ENCODE peak calls at places on chromosomes 3 and 15, in six cellular contexts. M is lower lobe of right lung, U is RWPE1, B is A549, D is GM13977, A is GM10248. V is an unnamed sample.

GRCh38 chr3:116770815-116771450 is 61.4 kb downstream of the TUSC7 start:
- DNase-seq in M (no peak), U (peak; percentile 50), B (peak; percentile 80), D (peak; percentile 49), A (peak; percentile 44), V (no peak)

GRCh38 chr3:149016669-149017541 is 25.6 kb downstream of the GYG1 start:
- DNase-seq in M (no peak), U (peak; percentile 41), B (no peak), D (no peak), A (no peak), V (no peak)

GRCh38 chr15:43111354-43111753 is 5.5 kb upstream of the UBR1 start:
- DNase-seq in M (no peak), U (no peak), B (no peak), D (no peak), A (no peak), V (no peak)

GRCh38 chr3:117628896-117629295 is 919.3 kb downstream of the TUSC7 start:
- DNase-seq in M (no peak), U (peak; percentile 48), B (peak; percentile 55), D (no peak), A (no peak), V (no peak)

GRCh38 chr3:51568041-51568440 is 29.5 kb downstream of the RAD54L2 start:
- DNase-seq in M (no peak), U (no peak), B (no peak), D (no peak), A (no peak), V (no peak)

GRCh38 chr3:183958775-183959174 is 58.9 kb downstream of the ABCC5 start:
- DNase-seq in M (no peak), U (no peak), B (no peak), D (no peak), A (no peak), V (no peak)

GRCh38 chr3:11390411-11391171 is 118.4 kb downstream of the ATG7 start:
- DNase-seq in M (no peak), U (no peak), B (no peak), D (no peak), A (no peak), V (no peak)

GRCh38 chr15:71411538-71412482 is 296.5 kb downstream of the THSD4 start:
- DNase-seq in M (peak; percentile 76), U (no peak), B (peak; percentile 98), D (no peak), A (no peak), V (peak; percentile 73)

GRCh38 chr3:28575748-28576589 is 227.3 kb upstream of the AZI2 start:
- DNase-seq in M (no peak), U (no peak), B (no peak), D (peak; percentile 15), A (peak; percentile 12), V (no peak)

GRCh38 chr3:32780735-32781210 is 37.0 kb upstream of the TRIM71 start:
- DNase-seq in M (peak; percentile 78), U (peak; percentile 16), B (peak; percentile 65), D (peak; percentile 33), A (peak; percentile 55), V (peak; percentile 89)
- TF ChIP-seq CTCF in M (no peak), U (no peak), B (no peak), D (no peak), A (no peak), V (no peak)

GRCh38 chr3:40847571-40847992 is 322.8 kb downstream of the ZNF621 start:
- DNase-seq in M (no peak), U (no peak), B (no peak), D (no peak), A (no peak), V (no peak)
- TF ChIP-seq CTCF in M (no peak), U (no peak), B (no peak), D (no peak), A (no peak), V (no peak)

DNA sequence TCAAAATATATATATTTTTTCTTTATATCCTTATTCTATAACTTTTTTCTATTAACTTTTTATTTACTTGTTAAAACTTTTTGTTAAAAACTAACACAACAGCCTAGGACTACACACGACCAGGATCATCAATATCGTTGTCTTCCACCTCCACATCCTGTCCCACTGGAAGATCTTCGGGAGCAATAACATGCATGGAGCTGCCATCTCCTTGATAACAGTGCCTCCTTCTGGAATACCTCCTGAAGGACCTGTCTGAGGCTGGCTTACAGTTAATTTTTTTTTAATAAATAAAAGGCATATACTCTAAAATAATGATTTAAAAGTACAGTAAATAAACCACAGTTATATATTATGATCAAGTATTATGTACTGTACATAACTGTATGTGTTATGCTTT is 58.9 kb downstream of the SFMBT1 start:
- DNase-seq in M (no peak), U (no peak), B (peak; percentile 35), D (no peak), A (no peak), V (no peak)
- TF ChIP-seq CTCF in M (peak; percentile 24), U (no peak), B (peak; percentile 15), D (peak; percentile 36), A (peak; percentile 19), V (no peak)

GRCh38 chr15:46280753-46281521 is 646.1 kb downstream of the SQOR start:
- DNase-seq in M (no peak), U (no peak), B (no peak), D (no peak), A (no peak), V (no peak)
- TF ChIP-seq CTCF in M (peak; percentile 16), U (no peak), B (no peak), D (no peak), A (no peak), V (no peak)

GRCh38 chr15:78872972-78873795 is 494 bp downstream of the MORF4L1 start:
- DNase-seq in M (peak; percentile 89), U (peak; percentile 76), B (peak; percentile 97), D (peak; percentile 88), A (peak; percentile 86), V (peak; percentile 84)
- TF ChIP-seq CTCF in M (peak; percentile 52), U (peak; percentile 66), B (peak; percentile 68), D (peak; percentile 73), A (peak; percentile 68), V (peak; percentile 34)

GRCh38 chr3:14230729-14231128 is 52.1 kb downstream of the LSM3 start:
- DNase-seq in M (no peak), U (no peak), B (no peak), D (no peak), A (no peak), V (no peak)
- TF ChIP-seq CTCF in M (no peak), U (no peak), B (no peak), D (no peak), A (no peak), V (no peak)

GRCh38 chr15:40038654-40039543 is at the start of gene SRP14:
- DNase-seq in M (peak; percentile 96), U (peak; percentile 95), B (peak; percentile 87), D (peak; percentile 92), A (peak; percentile 94), V (peak; percentile 98)
- TF ChIP-seq CTCF in M (peak; percentile 16), U (no peak), B (no peak), D (no peak), A (no peak), V (peak; percentile 38)